ENCODE peak calls at places on chromosome 13, in eight cellular contexts. One of them, this sample, is unnamed.

GRCh38 chr13:63855457-63856118 is 2439.9 kb upstream of the PCDH20 start:
- DNase-seq in choroid plexus epithelial cell: peak; percentile 63
- DNase-seq in left lung: no peak
- DNase-seq in astrocyte of the spinal cord: no peak
- DNase-seq in WTC11: no peak
- DNase-seq in fibroblast of mammary gland: no peak
- DNase-seq in heart right ventricle: no peak
- DNase-seq in thoracic aorta: no peak
- DNase-seq in this sample: no peak

GRCh38 chr13:29507356-29507755 is 88.1 kb downstream of the SLC7A1 start:
- DNase-seq in thoracic aorta: no peak
- DNase-seq in left lung: no peak
- DNase-seq in WTC11: no peak
- DNase-seq in astrocyte of the spinal cord: no peak
- DNase-seq in heart right ventricle: no peak
- DNase-seq in fibroblast of mammary gland: peak; percentile 26
- DNase-seq in choroid plexus epithelial cell: no peak
- DNase-seq in this sample: no peak

GRCh38 chr13:99617474-99618255 is 116.4 kb downstream of the TM9SF2 start:
- DNase-seq in astrocyte of the spinal cord: peak; percentile 48
- DNase-seq in fibroblast of mammary gland: peak; percentile 66
- DNase-seq in left lung: no peak
- DNase-seq in heart right ventricle: peak; percentile 23
- DNase-seq in choroid plexus epithelial cell: peak; percentile 87
- DNase-seq in WTC11: peak; percentile 73
- DNase-seq in thoracic aorta: no peak
- DNase-seq in this sample: peak; percentile 29

GRCh38 chr13:25541434-25542123 is 169.8 kb downstream of the ATP8A2 start:
- DNase-seq in thoracic aorta: no peak
- DNase-seq in WTC11: no peak
- DNase-seq in choroid plexus epithelial cell: no peak
- DNase-seq in astrocyte of the spinal cord: no peak
- DNase-seq in fibroblast of mammary gland: no peak
- DNase-seq in heart right ventricle: no peak
- DNase-seq in left lung: no peak
- DNase-seq in this sample: no peak

GRCh38 chr13:49584771-49585182 is 581 bp downstream of the RCBTB1 start:
- DNase-seq in WTC11: no peak
- DNase-seq in thoracic aorta: no peak
- DNase-seq in heart right ventricle: no peak
- DNase-seq in fibroblast of mammary gland: peak; percentile 10
- DNase-seq in astrocyte of the spinal cord: peak; percentile 22
- DNase-seq in choroid plexus epithelial cell: peak; percentile 15
- DNase-seq in left lung: no peak
- DNase-seq in this sample: no peak

GRCh38 chr13:45768668-45769067 is 66.5 kb downstream of the CBY2 start:
- DNase-seq in WTC11: no peak
- DNase-seq in fibroblast of mammary gland: no peak
- DNase-seq in left lung: no peak
- DNase-seq in choroid plexus epithelial cell: no peak
- DNase-seq in astrocyte of the spinal cord: no peak
- DNase-seq in thoracic aorta: no peak
- DNase-seq in heart right ventricle: no peak
- DNase-seq in this sample: no peak

GRCh38 chr13:108342369-108343289 is 73.1 kb downstream of the TNFSF13B start:
- DNase-seq in left lung: no peak
- DNase-seq in choroid plexus epithelial cell: peak; percentile 78
- DNase-seq in thoracic aorta: no peak
- DNase-seq in fibroblast of mammary gland: peak; percentile 50
- DNase-seq in WTC11: no peak
- DNase-seq in heart right ventricle: no peak
- DNase-seq in astrocyte of the spinal cord: peak; percentile 55
- DNase-seq in this sample: peak; percentile 52

GRCh38 chr13:23743269-23743668 is 145.9 kb downstream of the MIPEP start:
- DNase-seq in fibroblast of mammary gland: no peak
- DNase-seq in left lung: no peak
- DNase-seq in heart right ventricle: no peak
- DNase-seq in thoracic aorta: no peak
- DNase-seq in choroid plexus epithelial cell: no peak
- DNase-seq in astrocyte of the spinal cord: no peak
- DNase-seq in WTC11: no peak
- DNase-seq in this sample: no peak

GRCh38 chr13:31943591-31943990 is 88.0 kb upstream of the FRY start:
- DNase-seq in heart right ventricle: no peak
- DNase-seq in fibroblast of mammary gland: peak; percentile 57
- DNase-seq in left lung: no peak
- DNase-seq in WTC11: no peak
- DNase-seq in thoracic aorta: no peak
- DNase-seq in choroid plexus epithelial cell: no peak
- DNase-seq in astrocyte of the spinal cord: no peak
- DNase-seq in this sample: no peak

GRCh38 chr13:31945202-31945978 is 86.2 kb upstream of the FRY start:
- DNase-seq in thoracic aorta: no peak
- DNase-seq in heart right ventricle: peak; percentile 61
- DNase-seq in choroid plexus epithelial cell: peak; percentile 74
- DNase-seq in fibroblast of mammary gland: peak; percentile 94
- DNase-seq in WTC11: no peak
- DNase-seq in astrocyte of the spinal cord: peak; percentile 60
- DNase-seq in left lung: peak; percentile 82
- DNase-seq in this sample: peak; percentile 97

GRCh38 chr13:31946091-31946770 is 85.3 kb upstream of the FRY start:
- DNase-seq in choroid plexus epithelial cell: peak; percentile 46
- DNase-seq in fibroblast of mammary gland: no peak
- DNase-seq in left lung: no peak
- DNase-seq in thoracic aorta: no peak
- DNase-seq in WTC11: no peak
- DNase-seq in heart right ventricle: no peak
- DNase-seq in astrocyte of the spinal cord: no peak
- DNase-seq in this sample: no peak

GRCh38 chr13:31947105-31947504 is 84.5 kb upstream of the FRY start:
- DNase-seq in fibroblast of mammary gland: no peak
- DNase-seq in choroid plexus epithelial cell: no peak
- DNase-seq in WTC11: no peak
- DNase-seq in astrocyte of the spinal cord: no peak
- DNase-seq in heart right ventricle: no peak
- DNase-seq in thoracic aorta: no peak
- DNase-seq in left lung: no peak
- DNase-seq in this sample: peak; percentile 18

GRCh38 chr13:31944262-31945160 is 87.1 kb upstream of the FRY start:
- DNase-seq in thoracic aorta: no peak
- DNase-seq in astrocyte of the spinal cord: no peak
- DNase-seq in heart right ventricle: no peak
- DNase-seq in WTC11: no peak
- DNase-seq in choroid plexus epithelial cell: no peak
- DNase-seq in fibroblast of mammary gland: no peak
- DNase-seq in left lung: no peak
- DNase-seq in this sample: no peak
- TF ChIP-seq CTCF in thoracic aorta: no peak
- TF ChIP-seq CTCF in astrocyte of the spinal cord: no peak
- TF ChIP-seq CTCF in heart right ventricle: no peak
- TF ChIP-seq CTCF in WTC11: no peak
- TF ChIP-seq CTCF in choroid plexus epithelial cell: no peak
- TF ChIP-seq CTCF in fibroblast of mammary gland: no peak
- TF ChIP-seq CTCF in left lung: no peak
- TF ChIP-seq CTCF in this sample: no peak

GRCh38 chr13:102724923-102725322 is 30.1 kb upstream of the METTL21C start:
- DNase-seq in choroid plexus epithelial cell: peak; percentile 90
- DNase-seq in fibroblast of mammary gland: peak; percentile 75
- DNase-seq in thoracic aorta: no peak
- DNase-seq in heart right ventricle: no peak
- DNase-seq in astrocyte of the spinal cord: peak; percentile 49
- DNase-seq in left lung: no peak
- DNase-seq in WTC11: no peak
- DNase-seq in this sample: peak; percentile 92

GRCh38 chr13:102729560-102730275 is 34.9 kb upstream of the METTL21C start:
- DNase-seq in astrocyte of the spinal cord: peak; percentile 82
- DNase-seq in WTC11: no peak
- DNase-seq in heart right ventricle: no peak
- DNase-seq in fibroblast of mammary gland: peak; percentile 94
- DNase-seq in left lung: no peak
- DNase-seq in choroid plexus epithelial cell: peak; percentile 87
- DNase-seq in thoracic aorta: no peak
- DNase-seq in this sample: peak; percentile 88

GRCh38 chr13:102721800-102722231 is 27.0 kb upstream of the METTL21C start:
- DNase-seq in astrocyte of the spinal cord: no peak
- DNase-seq in WTC11: no peak
- DNase-seq in left lung: no peak
- DNase-seq in heart right ventricle: no peak
- DNase-seq in choroid plexus epithelial cell: peak; percentile 60
- DNase-seq in fibroblast of mammary gland: peak; percentile 95
- DNase-seq in thoracic aorta: no peak
- DNase-seq in this sample: peak; percentile 28

DNA sequence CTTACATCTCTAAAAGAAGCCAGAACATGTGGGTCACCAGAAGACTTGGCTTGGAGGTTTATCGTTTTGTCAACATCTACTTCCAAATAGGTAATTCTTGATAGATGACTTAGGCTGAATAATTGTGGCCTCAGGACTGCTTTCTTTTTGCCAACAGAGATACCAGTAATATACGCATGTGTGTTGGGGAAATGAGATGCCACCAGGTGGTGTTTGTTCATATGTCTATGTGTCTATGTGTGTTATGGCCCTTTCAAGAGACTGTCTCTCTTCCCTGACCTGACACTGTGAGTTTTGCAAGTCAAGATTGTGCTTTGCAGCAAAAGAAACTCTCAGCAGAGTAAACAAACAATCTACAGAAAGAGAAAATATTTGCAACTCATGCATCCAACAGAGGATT is 31.6 kb upstream of the METTL21C start:
- DNase-seq in left lung: no peak
- DNase-seq in choroid plexus epithelial cell: peak; percentile 28
- DNase-seq in astrocyte of the spinal cord: peak; percentile 0
- DNase-seq in WTC11: no peak
- DNase-seq in thoracic aorta: no peak
- DNase-seq in fibroblast of mammary gland: peak; percentile 11
- DNase-seq in heart right ventricle: no peak
- DNase-seq in this sample: peak; percentile 44
- TF ChIP-seq CTCF in left lung: no peak
- TF ChIP-seq CTCF in choroid plexus epithelial cell: peak; percentile 14
- TF ChIP-seq CTCF in astrocyte of the spinal cord: no peak
- TF ChIP-seq CTCF in WTC11: no peak
- TF ChIP-seq CTCF in thoracic aorta: no peak
- TF ChIP-seq CTCF in fibroblast of mammary gland: no peak
- TF ChIP-seq CTCF in heart right ventricle: no peak
- TF ChIP-seq CTCF in this sample: no peak

GRCh38 chr13:111153279-111153976 is 38.3 kb downstream of the ARHGEF7 start:
- DNase-seq in WTC11: peak; percentile 93
- DNase-seq in thoracic aorta: peak; percentile 82
- DNase-seq in astrocyte of the spinal cord: peak; percentile 95
- DNase-seq in heart right ventricle: peak; percentile 95
- DNase-seq in choroid plexus epithelial cell: peak; percentile 91
- DNase-seq in fibroblast of mammary gland: peak; percentile 86
- DNase-seq in left lung: peak; percentile 92
- DNase-seq in this sample: peak; percentile 90

GRCh38 chr13:111158136-111158805 is 43.2 kb downstream of the ARHGEF7 start:
- DNase-seq in heart right ventricle: no peak
- DNase-seq in astrocyte of the spinal cord: peak; percentile 14
- DNase-seq in fibroblast of mammary gland: no peak
- DNase-seq in left lung: no peak
- DNase-seq in thoracic aorta: no peak
- DNase-seq in choroid plexus epithelial cell: peak; percentile 11
- DNase-seq in WTC11: no peak
- DNase-seq in this sample: no peak

GRCh38 chr13:111152836-111153235 is 37.7 kb downstream of the ARHGEF7 start:
- DNase-seq in heart right ventricle: no peak
- DNase-seq in fibroblast of mammary gland: peak; percentile 24
- DNase-seq in choroid plexus epithelial cell: peak; percentile 29
- DNase-seq in thoracic aorta: no peak
- DNase-seq in left lung: no peak
- DNase-seq in WTC11: no peak
- DNase-seq in astrocyte of the spinal cord: no peak
- DNase-seq in this sample: no peak

GRCh38 chr13:111156421-111156820 is 41.3 kb downstream of the ARHGEF7 start:
- DNase-seq in fibroblast of mammary gland: no peak
- DNase-seq in choroid plexus epithelial cell: no peak
- DNase-seq in WTC11: no peak
- DNase-seq in left lung: no peak
- DNase-seq in heart right ventricle: no peak
- DNase-seq in astrocyte of the spinal cord: no peak
- DNase-seq in thoracic aorta: no peak
- DNase-seq in this sample: peak; percentile 2

DNA sequence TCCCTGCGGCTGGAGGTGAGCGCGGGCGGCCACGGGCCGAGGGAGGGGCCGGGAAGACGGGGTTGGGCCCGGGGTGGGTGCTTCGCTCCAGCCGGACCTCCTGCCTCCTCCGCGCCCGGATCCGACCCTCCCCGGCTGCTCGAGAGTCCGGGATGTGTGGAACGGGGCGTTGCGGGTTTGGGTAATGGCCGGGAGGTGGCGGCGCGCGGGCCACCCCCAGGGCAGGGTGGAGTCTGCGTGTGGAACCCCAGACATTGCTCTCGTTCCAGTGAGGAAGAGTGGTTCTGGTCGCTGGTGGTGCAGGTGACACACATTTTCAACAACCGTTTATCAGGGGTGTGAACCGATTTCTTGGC is 38.8 kb downstream of the ARHGEF7 start:
- DNase-seq in left lung: peak; percentile 59
- DNase-seq in WTC11: no peak
- DNase-seq in fibroblast of mammary gland: peak; percentile 26
- DNase-seq in heart right ventricle: peak; percentile 54
- DNase-seq in astrocyte of the spinal cord: no peak
- DNase-seq in choroid plexus epithelial cell: no peak
- DNase-seq in thoracic aorta: no peak
- DNase-seq in this sample: peak; percentile 36
- TF ChIP-seq CTCF in left lung: no peak
- TF ChIP-seq CTCF in WTC11: no peak
- TF ChIP-seq CTCF in fibroblast of mammary gland: no peak
- TF ChIP-seq CTCF in heart right ventricle: peak; percentile 21
- TF ChIP-seq CTCF in astrocyte of the spinal cord: no peak
- TF ChIP-seq CTCF in choroid plexus epithelial cell: peak; percentile 47
- TF ChIP-seq CTCF in thoracic aorta: peak; percentile 21
- TF ChIP-seq CTCF in this sample: no peak

GRCh38 chr13:40980466-40980865 is 38.6 kb downstream of the ELF1 start:
- DNase-seq in fibroblast of mammary gland: no peak
- DNase-seq in left lung: no peak
- DNase-seq in thoracic aorta: no peak
- DNase-seq in choroid plexus epithelial cell: no peak
- DNase-seq in heart right ventricle: no peak
- DNase-seq in WTC11: no peak
- DNase-seq in astrocyte of the spinal cord: no peak
- DNase-seq in this sample: no peak

GRCh38 chr13:40981361-40981760 is 37.8 kb downstream of the ELF1 start:
- DNase-seq in heart right ventricle: no peak
- DNase-seq in thoracic aorta: no peak
- DNase-seq in fibroblast of mammary gland: peak; percentile 26
- DNase-seq in astrocyte of the spinal cord: no peak
- DNase-seq in WTC11: no peak
- DNase-seq in left lung: no peak
- DNase-seq in choroid plexus epithelial cell: peak; percentile 37
- DNase-seq in this sample: no peak

GRCh38 chr13:40982772-40983171 is 36.3 kb downstream of the ELF1 start:
- DNase-seq in heart right ventricle: no peak
- DNase-seq in left lung: peak; percentile 51
- DNase-seq in WTC11: no peak
- DNase-seq in choroid plexus epithelial cell: peak; percentile 87
- DNase-seq in fibroblast of mammary gland: peak; percentile 51
- DNase-seq in thoracic aorta: no peak
- DNase-seq in astrocyte of the spinal cord: peak; percentile 73
- DNase-seq in this sample: no peak

GRCh38 chr13:40983269-40983668 is 35.8 kb downstream of the ELF1 start:
- DNase-seq in fibroblast of mammary gland: peak; percentile 45
- DNase-seq in heart right ventricle: no peak
- DNase-seq in thoracic aorta: no peak
- DNase-seq in choroid plexus epithelial cell: peak; percentile 15
- DNase-seq in WTC11: no peak
- DNase-seq in left lung: no peak
- DNase-seq in astrocyte of the spinal cord: no peak
- DNase-seq in this sample: no peak

DNA sequence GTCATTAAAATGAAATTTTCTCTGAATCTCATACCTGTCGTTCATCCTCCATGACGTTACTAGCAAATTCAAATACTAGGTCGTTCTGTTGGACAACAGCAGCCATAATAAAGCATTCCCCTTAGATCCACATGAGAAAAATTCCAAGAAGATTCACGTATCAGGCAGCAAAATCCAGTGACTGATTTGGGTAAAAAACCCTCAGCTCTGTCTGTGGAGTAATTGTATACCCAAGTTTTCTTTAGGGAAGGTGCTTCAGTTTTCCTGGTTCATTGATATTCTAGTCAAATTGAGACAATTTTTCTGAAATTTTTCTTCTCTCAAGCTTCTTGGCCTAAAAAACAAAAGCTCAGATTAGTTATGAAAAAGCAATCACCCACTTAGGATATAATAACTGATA is 37.2 kb downstream of the ELF1 start:
- DNase-seq in WTC11: no peak
- DNase-seq in astrocyte of the spinal cord: no peak
- DNase-seq in fibroblast of mammary gland: no peak
- DNase-seq in heart right ventricle: no peak
- DNase-seq in choroid plexus epithelial cell: no peak
- DNase-seq in left lung: no peak
- DNase-seq in thoracic aorta: no peak
- DNase-seq in this sample: no peak
- TF ChIP-seq CTCF in WTC11: no peak
- TF ChIP-seq CTCF in astrocyte of the spinal cord: no peak
- TF ChIP-seq CTCF in fibroblast of mammary gland: no peak
- TF ChIP-seq CTCF in heart right ventricle: no peak
- TF ChIP-seq CTCF in choroid plexus epithelial cell: no peak
- TF ChIP-seq CTCF in left lung: no peak
- TF ChIP-seq CTCF in thoracic aorta: no peak
- TF ChIP-seq CTCF in this sample: no peak